ENCODE peak calls at places on chromosomes 6 and 20, in five cellular contexts. F is germinal center; A is activated naive CD4-positive, alpha-beta T cell treated with anti-CD3 and anti-CD28 coated beads, Interleukin-2, amount 10 ng/mL, durations not matched to agents 7 days and 5 days; N is neural crest cell; Q is activated CD4-positive, alpha-beta T cell treated with anti-CD3 and anti-CD28 coated beads for 48 hours. G is an unnamed sample.

GRCh38 chr6:136753624-136754023 is 38.7 kb downstream of the MAP3K5 start:
- DNase-seq in F (no peak), A (peak), N (no peak), Q (peak), G (no peak)

GRCh38 chr6:153143200-153143599 is 12.1 kb upstream of the RGS17 start:
- DNase-seq in F (no peak), A (no peak), N (no peak), Q (no peak), G (no peak)

GRCh38 chr6:137033828-137034227 is 10.9 kb downstream of the IL20RA start:
- DNase-seq in F (no peak), A (peak), N (no peak), Q (peak), G (peak)

GRCh38 chr6:34237316-34237721 is 646 bp downstream of the HMGA1 start:
- DNase-seq in F (peak), A (peak), N (no peak), Q (peak), G (peak)

GRCh38 chr6:79601020-79601609 is 30.0 kb upstream of the SH3BGRL2 start:
- DNase-seq in F (no peak), A (no peak), N (no peak), Q (no peak), G (no peak)

GRCh38 chr6:107589199-107589598 is 99.3 kb downstream of the SOBP start:
- DNase-seq in F (no peak), A (no peak), N (no peak), Q (no peak), G (no peak)

GRCh38 chr6:159983641-159984080 is 14.8 kb downstream of the IGF2R start:
- DNase-seq in F (no peak), A (no peak), N (no peak), Q (no peak), G (no peak)

GRCh38 chr6:124956018-124956417 is 6.2 kb upstream of the RNF217 start:
- DNase-seq in F (no peak), A (no peak), N (no peak), Q (no peak), G (no peak)

GRCh38 chr6:21201181-21201580 is 392.4 kb upstream of the SOX4 start:
- DNase-seq in F (no peak), A (no peak), N (no peak), Q (no peak), G (no peak)

GRCh38 chr6:136468711-136469110 is 81.5 kb downstream of the MAP7 start:
- DNase-seq in F (no peak), A (no peak), N (no peak), Q (no peak), G (no peak)

GRCh38 chr6:150987371-150987828 is 121.9 kb downstream of the MTHFD1L start:
- DNase-seq in F (no peak), A (peak), N (no peak), Q (peak), G (peak)

GRCh38 chr20:41275181-41275793 is 42.2 kb downstream of the ZHX3 start:
- DNase-seq in F (no peak), A (no peak), N (no peak), Q (no peak), G (no peak)

GRCh38 chr6:106279179-106279578 is 46.4 kb downstream of the ATG5 start:
- DNase-seq in F (no peak), A (no peak), N (no peak), Q (no peak), G (no peak)

GRCh38 chr6:3872370-3872854 is 23.2 kb downstream of the FAM50B start:
- DNase-seq in F (no peak), A (no peak), N (no peak), Q (no peak), G (no peak)

GRCh38 chr20:14069796-14070195 is 74.5 kb downstream of the MACROD2 start:
- DNase-seq in F (no peak), A (no peak), N (no peak), Q (no peak), G (no peak)

GRCh38 chr6:152948150-152948768 is 34.6 kb downstream of the FBXO5 start:
- DNase-seq in F (peak), A (no peak), N (peak), Q (no peak), G (peak)

GRCh38 chr6:68559052-68559451 is 76.0 kb upstream of the ADGRB3 start:
- DNase-seq in F (no peak), A (no peak), N (no peak), Q (no peak), G (no peak)

GRCh38 chr6:80625405-80625804 is 518.9 kb downstream of the BCKDHB start:
- DNase-seq in F (no peak), A (no peak), N (no peak), Q (no peak), G (no peak)

GRCh38 chr20:16388731-16389130 is 184.5 kb downstream of the KIF16B start:
- DNase-seq in F (no peak), A (no peak), N (no peak), Q (no peak), G (no peak)

GRCh38 chr6:130134594-130134993 is 88.2 kb downstream of the SAMD3 start:
- DNase-seq in F (no peak), A (no peak), N (no peak), Q (no peak), G (no peak)